ENCODE peak calls at places on chromosomes 2 and 18, in nine cellular contexts. One of them, this sample, is unnamed.

GRCh38 chr2:134117651-134118050 is 136.2 kb upstream of the MGAT5 start:
- DNase-seq in tibial artery: no peak
- DNase-seq in GM12864: no peak
- DNase-seq in epithelial cell of esophagus: no peak
- DNase-seq in CD8-positive, alpha-beta T cell: no peak
- DNase-seq in tibial nerve: no peak
- DNase-seq in astrocyte: no peak
- DNase-seq in pancreas: no peak
- DNase-seq in mesenchymal stem cell: no peak
- DNase-seq in this sample: no peak

GRCh38 chr2:207219716-207220414 is 54.1 kb upstream of the KLF7 start:
- DNase-seq in tibial nerve: no peak
- DNase-seq in GM12864: no peak
- DNase-seq in epithelial cell of esophagus: peak; percentile 74
- DNase-seq in astrocyte: peak; percentile 85
- DNase-seq in mesenchymal stem cell: peak; percentile 93
- DNase-seq in CD8-positive, alpha-beta T cell: no peak
- DNase-seq in pancreas: no peak
- DNase-seq in tibial artery: no peak
- DNase-seq in this sample: peak; percentile 78

GRCh38 chr2:119678021-119678656 is 862 bp upstream of the TMEM177 start:
- DNase-seq in tibial artery: no peak
- DNase-seq in pancreas: peak; percentile 71
- DNase-seq in CD8-positive, alpha-beta T cell: peak; percentile 65
- DNase-seq in epithelial cell of esophagus: no peak
- DNase-seq in tibial nerve: no peak
- DNase-seq in GM12864: no peak
- DNase-seq in mesenchymal stem cell: no peak
- DNase-seq in astrocyte: no peak
- DNase-seq in this sample: no peak

GRCh38 chr2:8452296-8452695 is 229.6 kb upstream of the ID2 start:
- DNase-seq in pancreas: no peak
- DNase-seq in mesenchymal stem cell: no peak
- DNase-seq in tibial artery: no peak
- DNase-seq in CD8-positive, alpha-beta T cell: no peak
- DNase-seq in astrocyte: no peak
- DNase-seq in tibial nerve: no peak
- DNase-seq in epithelial cell of esophagus: no peak
- DNase-seq in GM12864: no peak
- DNase-seq in this sample: no peak

GRCh38 chr18:58303363-58303762 is 259.3 kb downstream of the NEDD4L start:
- DNase-seq in tibial nerve: no peak
- DNase-seq in astrocyte: no peak
- DNase-seq in GM12864: no peak
- DNase-seq in mesenchymal stem cell: no peak
- DNase-seq in tibial artery: no peak
- DNase-seq in pancreas: no peak
- DNase-seq in CD8-positive, alpha-beta T cell: no peak
- DNase-seq in epithelial cell of esophagus: no peak
- DNase-seq in this sample: peak; percentile 33

GRCh38 chr2:11996618-11997017 is 250.2 kb downstream of the LPIN1 start:
- DNase-seq in tibial artery: no peak
- DNase-seq in astrocyte: peak; percentile 69
- DNase-seq in pancreas: no peak
- DNase-seq in tibial nerve: no peak
- DNase-seq in mesenchymal stem cell: no peak
- DNase-seq in CD8-positive, alpha-beta T cell: no peak
- DNase-seq in GM12864: no peak
- DNase-seq in epithelial cell of esophagus: no peak
- DNase-seq in this sample: peak; percentile 59

GRCh38 chr2:23456881-23457760 is 72.1 kb downstream of the KLHL29 start:
- DNase-seq in CD8-positive, alpha-beta T cell: no peak
- DNase-seq in pancreas: no peak
- DNase-seq in astrocyte: peak; percentile 22
- DNase-seq in tibial nerve: no peak
- DNase-seq in epithelial cell of esophagus: no peak
- DNase-seq in mesenchymal stem cell: peak; percentile 25
- DNase-seq in tibial artery: no peak
- DNase-seq in GM12864: no peak
- DNase-seq in this sample: peak; percentile 35

GRCh38 chr2:96769816-96770215 is 9.1 kb downstream of the CNNM4 start:
- DNase-seq in GM12864: no peak
- DNase-seq in epithelial cell of esophagus: no peak
- DNase-seq in pancreas: no peak
- DNase-seq in mesenchymal stem cell: no peak
- DNase-seq in CD8-positive, alpha-beta T cell: no peak
- DNase-seq in tibial artery: peak; percentile 65
- DNase-seq in astrocyte: no peak
- DNase-seq in tibial nerve: no peak
- DNase-seq in this sample: no peak

GRCh38 chr2:170739048-170739447 is 23.9 kb downstream of the SP5 start:
- DNase-seq in pancreas: no peak
- DNase-seq in GM12864: no peak
- DNase-seq in tibial artery: no peak
- DNase-seq in tibial nerve: no peak
- DNase-seq in mesenchymal stem cell: peak; percentile 64
- DNase-seq in CD8-positive, alpha-beta T cell: no peak
- DNase-seq in astrocyte: peak; percentile 96
- DNase-seq in epithelial cell of esophagus: peak; percentile 93
- DNase-seq in this sample: peak; percentile 90

GRCh38 chr2:218781691-218782528 is at the start of gene CYP27A1:
- DNase-seq in astrocyte: no peak
- DNase-seq in tibial artery: peak; percentile 51
- DNase-seq in GM12864: no peak
- DNase-seq in tibial nerve: peak; percentile 49
- DNase-seq in mesenchymal stem cell: peak; percentile 33
- DNase-seq in pancreas: peak; percentile 76
- DNase-seq in epithelial cell of esophagus: peak; percentile 14
- DNase-seq in CD8-positive, alpha-beta T cell: no peak
- DNase-seq in this sample: peak; percentile 31

GRCh38 chr2:189178007-189178406 is 1.6 kb downstream of the COL5A2 start:
- DNase-seq in epithelial cell of esophagus: peak; percentile 6
- DNase-seq in tibial artery: no peak
- DNase-seq in pancreas: no peak
- DNase-seq in CD8-positive, alpha-beta T cell: no peak
- DNase-seq in astrocyte: no peak
- DNase-seq in GM12864: no peak
- DNase-seq in tibial nerve: no peak
- DNase-seq in mesenchymal stem cell: peak; percentile 50
- DNase-seq in this sample: peak; percentile 70
- H3K4me3 ChIP-seq in epithelial cell of esophagus: peak overlapping the region; percentile 56
- H3K4me3 ChIP-seq in tibial artery: peak overlapping the region; percentile 58
- H3K4me3 ChIP-seq in pancreas: no peak overlapping the region
- H3K4me3 ChIP-seq in CD8-positive, alpha-beta T cell: no peak overlapping the region
- H3K4me3 ChIP-seq in astrocyte: peak overlapping the region; percentile 98
- H3K4me3 ChIP-seq in GM12864: no peak overlapping the region
- H3K4me3 ChIP-seq in tibial nerve: peak overlapping the region; percentile 43
- H3K4me3 ChIP-seq in mesenchymal stem cell: no peak overlapping the region
- H3K4me3 ChIP-seq in this sample: peak overlapping the region; percentile 82

GRCh38 chr2:174729797-174730529 is 34.3 kb downstream of the CHRNA1 start:
- DNase-seq in pancreas: no peak
- DNase-seq in tibial nerve: no peak
- DNase-seq in CD8-positive, alpha-beta T cell: peak; percentile 56
- DNase-seq in tibial artery: no peak
- DNase-seq in epithelial cell of esophagus: peak; percentile 18
- DNase-seq in mesenchymal stem cell: peak; percentile 15
- DNase-seq in astrocyte: no peak
- DNase-seq in GM12864: no peak
- DNase-seq in this sample: peak; percentile 26
- H3K4me3 ChIP-seq in pancreas: peak overlapping the region; percentile 6
- H3K4me3 ChIP-seq in tibial nerve: peak overlapping the region; percentile 20
- H3K4me3 ChIP-seq in CD8-positive, alpha-beta T cell: peak overlapping the region; percentile 74
- H3K4me3 ChIP-seq in tibial artery: peak overlapping the region; percentile 45
- H3K4me3 ChIP-seq in epithelial cell of esophagus: peak overlapping the region; percentile 11
- H3K4me3 ChIP-seq in mesenchymal stem cell: no peak overlapping the region
- H3K4me3 ChIP-seq in astrocyte: peak overlapping the region; percentile 42
- H3K4me3 ChIP-seq in GM12864: no peak overlapping the region
- H3K4me3 ChIP-seq in this sample: peak overlapping the region; percentile 51

GRCh38 chr18:79523221-79523737 is 127.5 kb downstream of the NFATC1 start:
- DNase-seq in CD8-positive, alpha-beta T cell: peak; percentile 61
- DNase-seq in mesenchymal stem cell: no peak
- DNase-seq in astrocyte: no peak
- DNase-seq in tibial artery: no peak
- DNase-seq in epithelial cell of esophagus: no peak
- DNase-seq in pancreas: no peak
- DNase-seq in tibial nerve: no peak
- DNase-seq in GM12864: peak; percentile 26
- DNase-seq in this sample: no peak
- H3K4me3 ChIP-seq in CD8-positive, alpha-beta T cell: peak overlapping the region; percentile 52
- H3K4me3 ChIP-seq in mesenchymal stem cell: no peak overlapping the region
- H3K4me3 ChIP-seq in astrocyte: no peak overlapping the region
- H3K4me3 ChIP-seq in tibial artery: no peak overlapping the region
- H3K4me3 ChIP-seq in epithelial cell of esophagus: no peak overlapping the region
- H3K4me3 ChIP-seq in pancreas: no peak overlapping the region
- H3K4me3 ChIP-seq in tibial nerve: no peak overlapping the region
- H3K4me3 ChIP-seq in GM12864: no peak overlapping the region
- H3K4me3 ChIP-seq in this sample: no peak overlapping the region

DNA sequence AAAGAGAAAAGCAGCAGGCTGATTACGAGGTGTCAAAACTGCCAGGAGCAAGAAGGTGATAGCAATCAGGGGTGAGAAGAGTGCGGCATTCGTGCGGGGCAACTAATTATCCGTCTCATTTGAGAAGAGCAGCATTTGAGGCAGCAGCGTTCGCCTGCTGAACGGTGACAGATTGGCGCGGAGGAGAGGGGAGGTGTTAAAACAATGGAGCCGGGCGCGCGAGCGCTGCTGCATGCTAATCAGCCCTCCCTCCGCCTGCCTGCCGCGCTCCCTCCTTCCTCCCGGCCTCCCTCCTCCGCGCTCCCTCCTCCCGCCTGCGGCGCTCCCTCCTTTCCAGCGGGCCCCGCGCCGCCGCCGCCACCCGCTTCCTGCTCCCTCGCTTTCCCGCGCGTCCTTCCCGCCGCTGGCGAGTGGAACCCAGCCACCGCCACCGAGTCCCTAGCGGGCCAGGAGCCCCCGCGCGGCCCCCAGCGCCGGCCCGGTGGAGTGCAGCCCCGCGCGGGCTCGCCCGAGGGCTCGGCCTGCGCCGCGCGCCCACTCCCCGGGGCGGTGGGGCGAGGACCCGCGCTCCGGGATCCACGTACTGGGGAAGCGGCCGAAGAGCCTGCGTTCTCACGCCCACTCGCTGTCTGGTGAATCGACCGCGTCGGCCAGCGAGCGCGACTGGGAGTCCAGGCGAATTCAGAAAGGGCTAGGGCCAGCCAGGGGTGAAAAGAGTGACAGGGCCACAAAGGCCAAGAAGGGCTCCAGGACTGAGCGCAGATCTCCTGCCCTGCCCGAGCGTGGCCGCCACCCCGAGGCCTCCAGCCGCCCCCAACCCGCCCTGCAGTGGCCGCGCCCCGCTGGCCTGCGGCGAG is 69.4 kb upstream of the PSMD14 start:
- DNase-seq in tibial artery: peak; percentile 59
- DNase-seq in pancreas: peak; percentile 81
- DNase-seq in CD8-positive, alpha-beta T cell: peak; percentile 74
- DNase-seq in astrocyte: peak; percentile 46
- DNase-seq in epithelial cell of esophagus: peak; percentile 65
- DNase-seq in mesenchymal stem cell: peak; percentile 48
- DNase-seq in tibial nerve: peak; percentile 28
- DNase-seq in GM12864: no peak
- DNase-seq in this sample: peak; percentile 52
- H3K4me3 ChIP-seq in tibial artery: peak overlapping the region; percentile 50
- H3K4me3 ChIP-seq in pancreas: peak overlapping the region; percentile 50
- H3K4me3 ChIP-seq in CD8-positive, alpha-beta T cell: peak overlapping the region; percentile 64
- H3K4me3 ChIP-seq in astrocyte: peak overlapping the region; percentile 76
- H3K4me3 ChIP-seq in epithelial cell of esophagus: peak overlapping the region; percentile 57
- H3K4me3 ChIP-seq in mesenchymal stem cell: peak overlapping the region; percentile 72
- H3K4me3 ChIP-seq in tibial nerve: peak overlapping the region; percentile 44
- H3K4me3 ChIP-seq in GM12864: peak overlapping the region; percentile 70
- H3K4me3 ChIP-seq in this sample: peak overlapping the region; percentile 63

GRCh38 chr18:48006415-48007175 is 76.1 kb upstream of the SMAD2 start:
- DNase-seq in pancreas: no peak
- DNase-seq in astrocyte: no peak
- DNase-seq in epithelial cell of esophagus: no peak
- DNase-seq in GM12864: no peak
- DNase-seq in tibial nerve: no peak
- DNase-seq in tibial artery: no peak
- DNase-seq in CD8-positive, alpha-beta T cell: no peak
- DNase-seq in mesenchymal stem cell: no peak
- DNase-seq in this sample: no peak

GRCh38 chr18:48007955-48008701 is 77.7 kb upstream of the SMAD2 start:
- DNase-seq in CD8-positive, alpha-beta T cell: peak; percentile 62
- DNase-seq in tibial artery: no peak
- DNase-seq in GM12864: no peak
- DNase-seq in pancreas: peak; percentile 93
- DNase-seq in mesenchymal stem cell: peak; percentile 25
- DNase-seq in tibial nerve: no peak
- DNase-seq in astrocyte: peak; percentile 30
- DNase-seq in epithelial cell of esophagus: peak; percentile 62
- DNase-seq in this sample: peak; percentile 54

GRCh38 chr18:48009116-48009825 is 78.8 kb upstream of the SMAD2 start:
- DNase-seq in pancreas: no peak
- DNase-seq in epithelial cell of esophagus: no peak
- DNase-seq in astrocyte: no peak
- DNase-seq in tibial nerve: no peak
- DNase-seq in mesenchymal stem cell: no peak
- DNase-seq in tibial artery: no peak
- DNase-seq in GM12864: no peak
- DNase-seq in CD8-positive, alpha-beta T cell: no peak
- DNase-seq in this sample: no peak

GRCh38 chr18:48004577-48004976 is 74.1 kb upstream of the SMAD2 start:
- DNase-seq in CD8-positive, alpha-beta T cell: no peak
- DNase-seq in astrocyte: no peak
- DNase-seq in pancreas: no peak
- DNase-seq in epithelial cell of esophagus: peak; percentile 28
- DNase-seq in GM12864: no peak
- DNase-seq in mesenchymal stem cell: no peak
- DNase-seq in tibial nerve: no peak
- DNase-seq in tibial artery: no peak
- DNase-seq in this sample: no peak

DNA sequence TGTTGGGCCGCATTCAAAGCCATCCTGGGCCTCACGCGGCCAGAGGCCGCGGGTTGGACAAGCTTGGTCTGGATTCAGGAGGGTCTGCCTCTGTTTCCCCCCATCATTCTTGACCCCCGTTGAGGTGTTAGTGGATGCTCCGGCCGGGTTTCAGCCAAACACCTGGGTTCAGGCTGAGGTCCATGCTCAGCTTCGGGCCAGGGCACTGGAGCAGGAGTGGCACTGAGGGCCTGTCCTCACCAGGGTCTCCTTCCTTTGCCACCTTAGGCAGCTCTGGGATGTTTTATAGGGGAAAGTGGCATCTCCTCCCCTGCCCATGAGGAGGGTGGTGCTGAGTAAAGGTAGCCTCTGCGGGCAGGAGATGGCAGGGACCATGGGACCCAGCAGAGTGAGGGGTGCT is 76.9 kb upstream of the SMAD2 start:
- DNase-seq in epithelial cell of esophagus: no peak
- DNase-seq in mesenchymal stem cell: no peak
- DNase-seq in GM12864: no peak
- DNase-seq in tibial nerve: no peak
- DNase-seq in tibial artery: no peak
- DNase-seq in CD8-positive, alpha-beta T cell: no peak
- DNase-seq in pancreas: no peak
- DNase-seq in astrocyte: no peak
- DNase-seq in this sample: no peak
- H3K4me3 ChIP-seq in epithelial cell of esophagus: no peak overlapping the region
- H3K4me3 ChIP-seq in mesenchymal stem cell: no peak overlapping the region
- H3K4me3 ChIP-seq in GM12864: no peak overlapping the region
- H3K4me3 ChIP-seq in tibial nerve: no peak overlapping the region
- H3K4me3 ChIP-seq in tibial artery: no peak overlapping the region
- H3K4me3 ChIP-seq in CD8-positive, alpha-beta T cell: no peak overlapping the region
- H3K4me3 ChIP-seq in pancreas: no peak overlapping the region
- H3K4me3 ChIP-seq in astrocyte: peak overlapping the region; percentile 65
- H3K4me3 ChIP-seq in this sample: no peak overlapping the region

This sample was measured in choroid plexus epithelial cell.